ENCODE peak calls at places on chromosome 16, in six cellular contexts. O is right atrium auricular region, V is OCI-LY7, M is breast epithelium, S is uterus, D is right lobe of liver. X is an unnamed sample.

GRCh38 chr16:72942021-72942420 is 105.9 kb downstream of the ZFHX3 start:
- DNase-seq in O (no peak), V (no peak), M (no peak), S (no peak), D (no peak), X (no peak)

GRCh38 chr16:4241601-4242270 is at the start of gene SRL:
- DNase-seq in O (no peak), V (no peak), M (no peak), S (no peak), D (no peak), X (no peak)

GRCh38 chr16:2928796-2929195 is 17.1 kb downstream of the FLYWCH1 start:
- DNase-seq in O (no peak), V (no peak), M (no peak), S (no peak), D (no peak), X (no peak)

GRCh38 chr16:2492292-2492691 is 17.4 kb downstream of the TBC1D24 start:
- DNase-seq in O (no peak), V (no peak), M (no peak), S (no peak), D (no peak), X (no peak)

GRCh38 chr16:50245417-50246298 is 20.7 kb upstream of the ADCY7 start:
- DNase-seq in O (peak; percentile 84), V (peak; percentile 57), M (no peak), S (no peak), D (peak; percentile 51), X (peak; percentile 77)

GRCh38 chr16:12067714-12068401 is 91.3 kb downstream of the SNX29 start:
- DNase-seq in O (peak; percentile 78), V (peak; percentile 82), M (peak; percentile 51), S (no peak), D (no peak), X (peak; percentile 34)

GRCh38 chr16:84103678-84104077 is 13.1 kb downstream of the MBTPS1 start:
- DNase-seq in O (no peak), V (no peak), M (no peak), S (no peak), D (no peak), X (no peak)

GRCh38 chr16:4327386-4327781 is 11.5 kb downstream of the GLIS2 start:
- DNase-seq in O (no peak), V (no peak), M (no peak), S (no peak), D (no peak), X (no peak)

GRCh38 chr16:20866792-20867191 is 33.4 kb downstream of the DCUN1D3 start:
- DNase-seq in O (no peak), V (no peak), M (no peak), S (no peak), D (no peak), X (no peak)

GRCh38 chr16:20866161-20866772 is 33.9 kb downstream of the DCUN1D3 start:
- DNase-seq in O (no peak), V (no peak), M (no peak), S (no peak), D (peak; percentile 80), X (peak; percentile 61)

GRCh38 chr16:20859699-20860098 is 40.5 kb downstream of the DCUN1D3 start:
- DNase-seq in O (no peak), V (no peak), M (no peak), S (no peak), D (no peak), X (no peak)

GRCh38 chr16:20865420-20866126 is 34.6 kb downstream of the DCUN1D3 start:
- DNase-seq in O (no peak), V (no peak), M (no peak), S (no peak), D (no peak), X (no peak)

DNA sequence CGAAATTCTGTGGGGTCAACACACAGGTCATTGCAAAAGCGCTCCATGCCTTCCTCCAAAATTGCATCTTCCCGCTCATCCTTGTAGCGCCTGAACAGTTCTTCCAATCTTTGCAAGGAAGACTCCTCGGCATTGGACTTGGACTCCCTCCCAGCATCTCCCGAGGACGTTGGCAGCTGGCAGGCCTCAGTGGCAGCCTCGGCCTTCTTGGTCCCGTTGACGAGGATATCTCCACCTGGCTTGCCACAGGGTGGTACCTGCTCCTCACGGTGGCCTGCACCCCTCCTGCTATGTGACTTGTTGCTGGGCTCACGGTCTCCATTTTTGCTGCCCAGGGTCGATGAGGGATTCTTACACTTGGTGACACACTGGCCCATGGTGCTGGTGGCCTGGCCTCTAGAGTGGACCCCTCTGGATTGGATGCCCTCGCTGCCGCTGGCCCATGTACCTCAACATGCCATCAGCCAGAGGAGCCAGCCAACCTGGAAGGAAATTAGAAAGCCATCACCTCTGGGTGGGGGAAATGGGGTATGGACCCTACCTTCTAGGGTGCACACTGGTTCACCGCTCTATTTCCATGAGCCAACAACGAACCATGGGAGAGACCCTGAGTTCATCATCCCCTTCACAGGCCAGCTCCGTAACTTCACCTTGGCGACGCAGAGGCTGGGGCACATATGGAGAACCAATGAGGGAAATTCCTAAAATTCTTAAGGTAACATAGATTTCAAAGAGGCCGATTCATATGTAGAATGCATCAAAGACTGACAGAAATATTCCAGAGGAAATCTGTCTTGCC is 37.8 kb downstream of the DCUN1D3 start:
- DNase-seq in O (no peak), V (no peak), M (no peak), S (no peak), D (no peak), X (peak; percentile 61)
- H3K4me1 ChIP-seq in O (no peaks in the 10 kb centered on the region), V (no peaks in the 10 kb centered on the region), M (no peaks in the 10 kb centered on the region), S (no peaks in the 10 kb centered on the region), D (no peaks in the 10 kb centered on the region), X (peaks cover 16% of the 10 kb centered on the region)

GRCh38 chr16:31215287-31216115 is 1.4 kb downstream of the PYDC1 start:
- DNase-seq in O (no peak), V (no peak), M (no peak), S (peak; percentile 51), D (peak; percentile 69), X (peak; percentile 92)

GRCh38 chr16:31216116-31216469 is 842 bp downstream of the PYDC1 start:
- DNase-seq in O (no peak), V (no peak), M (no peak), S (no peak), D (no peak), X (no peak)

GRCh38 chr16:31219154-31219741 is 2.3 kb upstream of the PYDC1 start:
- DNase-seq in O (no peak), V (no peak), M (no peak), S (no peak), D (no peak), X (no peak)

GRCh38 chr16:31214705-31215286 is 877 bp downstream of the TRIM72 start:
- DNase-seq in O (no peak), V (no peak), M (no peak), S (no peak), D (no peak), X (peak; percentile 82)

DNA sequence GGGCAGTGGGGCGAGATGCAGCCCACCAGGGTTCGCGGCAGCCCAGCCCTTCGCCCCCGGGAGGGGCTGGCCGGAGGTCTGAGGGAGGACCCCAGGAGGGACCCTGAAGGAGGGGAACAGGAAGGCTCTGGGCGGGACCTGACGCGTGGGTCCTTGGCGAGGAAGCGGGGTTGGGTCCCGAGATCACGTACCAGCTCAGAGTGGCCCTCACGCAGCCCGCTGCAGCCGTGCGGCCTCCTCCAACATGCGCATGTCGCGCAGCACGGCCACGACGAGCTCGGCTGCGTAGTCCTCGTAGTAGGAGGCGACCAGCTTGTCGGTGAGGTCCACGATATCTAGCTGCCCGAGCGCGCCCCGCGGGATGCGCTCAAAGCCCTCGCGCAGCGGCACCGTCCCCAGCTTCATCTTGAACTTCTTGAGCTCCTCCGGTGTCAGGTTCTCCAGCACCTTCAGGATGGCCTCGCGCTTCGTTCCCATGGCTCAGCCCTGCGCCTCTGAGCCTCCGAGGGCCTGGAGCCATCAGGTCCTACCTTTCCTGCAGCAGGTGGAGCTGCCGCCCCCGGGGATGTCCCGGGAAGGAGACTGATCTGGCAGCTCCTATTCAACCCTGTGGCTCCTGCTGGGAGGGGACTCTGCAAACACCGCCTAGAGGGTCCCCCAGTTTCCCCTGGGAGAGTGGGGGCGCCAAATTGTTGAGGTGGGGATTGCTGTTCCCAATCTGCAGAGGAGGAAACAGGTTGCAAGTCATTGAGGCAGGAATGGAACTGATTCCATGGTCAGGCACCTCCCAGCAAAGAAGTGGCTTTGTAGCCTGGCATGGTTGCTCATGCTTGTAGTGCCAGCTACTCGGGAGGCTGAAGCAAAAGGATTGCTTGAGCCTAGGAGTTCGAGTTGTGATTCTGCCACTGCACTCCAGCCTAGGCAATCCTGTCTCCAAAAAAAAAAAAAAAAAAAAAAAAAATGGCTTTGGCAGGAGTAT is at the start of gene PYDC1:
- DNase-seq in O (no peak), V (no peak), M (no peak), S (no peak), D (peak; percentile 30), X (no peak)
- H3K4me3 ChIP-seq in O (peak within 1 kb of the TSS; percentile 57), V (no peak within 1 kb of the TSS), M (peak within 1 kb of the TSS; percentile 55), S (no peak within 1 kb of the TSS), D (no peak within 1 kb of the TSS), X (peak within 1 kb of the TSS; percentile 3)

GRCh38 chr16:49051626-49052025 is 230.0 kb downstream of the CBLN1 start:
- DNase-seq in O (no peak), V (no peak), M (no peak), S (no peak), D (no peak), X (no peak)

GRCh38 chr16:49049191-49049590 is 232.4 kb downstream of the CBLN1 start:
- DNase-seq in O (no peak), V (no peak), M (no peak), S (no peak), D (no peak), X (no peak)

GRCh38 chr16:49048557-49048956 is 233.1 kb downstream of the CBLN1 start:
- DNase-seq in O (no peak), V (no peak), M (no peak), S (no peak), D (no peak), X (no peak)

GRCh38 chr16:49050607-49051006 is 231.0 kb downstream of the CBLN1 start:
- DNase-seq in O (no peak), V (no peak), M (no peak), S (peak; percentile 18), D (no peak), X (no peak)

DNA sequence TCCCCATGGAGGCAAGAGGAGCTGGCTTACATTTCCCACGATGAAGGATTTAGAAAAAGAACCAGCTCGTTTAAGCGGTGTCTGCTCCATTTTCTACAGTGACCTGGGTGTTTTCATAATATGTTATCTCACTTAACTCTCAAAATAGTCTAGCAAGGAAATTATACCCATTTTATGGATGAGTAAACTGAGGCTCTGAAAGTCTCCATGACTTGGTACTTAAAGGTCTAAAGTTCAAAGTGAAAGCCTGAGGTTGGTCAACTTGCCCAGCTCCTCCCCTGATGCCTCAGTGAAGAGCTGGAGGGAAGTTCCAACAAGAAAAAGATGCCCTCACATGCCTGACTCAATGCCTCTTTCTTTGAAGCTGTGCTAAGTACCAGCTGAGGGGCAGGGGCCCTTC is 232.0 kb downstream of the CBLN1 start:
- DNase-seq in O (no peak), V (no peak), M (no peak), S (no peak), D (no peak), X (no peak)
- TF ChIP-seq CTCF in O (no peak), V (no peak), M (no peak), S (no peak), D (no peak), X (no peak)

GRCh38 chr16:10878328-10878643 is 1.3 kb downstream of the CIITA start:
- DNase-seq in O (no peak), V (no peak), M (peak; percentile 51), S (no peak), D (no peak), X (no peak)

GRCh38 chr16:10878644-10879498 is 1.9 kb downstream of the CIITA start:
- DNase-seq in O (no peak), V (peak; percentile 49), M (no peak), S (peak; percentile 35), D (peak; percentile 79), X (peak; percentile 92)

GRCh38 chr16:10876305-10876704 is 697 bp upstream of the CIITA start:
- DNase-seq in O (no peak), V (no peak), M (no peak), S (no peak), D (no peak), X (no peak)

GRCh38 chr16:10876799-10877341 is at the start of gene CIITA:
- DNase-seq in O (peak; percentile 84), V (peak; percentile 97), M (peak; percentile 58), S (no peak), D (peak; percentile 79), X (peak; percentile 91)

DNA sequence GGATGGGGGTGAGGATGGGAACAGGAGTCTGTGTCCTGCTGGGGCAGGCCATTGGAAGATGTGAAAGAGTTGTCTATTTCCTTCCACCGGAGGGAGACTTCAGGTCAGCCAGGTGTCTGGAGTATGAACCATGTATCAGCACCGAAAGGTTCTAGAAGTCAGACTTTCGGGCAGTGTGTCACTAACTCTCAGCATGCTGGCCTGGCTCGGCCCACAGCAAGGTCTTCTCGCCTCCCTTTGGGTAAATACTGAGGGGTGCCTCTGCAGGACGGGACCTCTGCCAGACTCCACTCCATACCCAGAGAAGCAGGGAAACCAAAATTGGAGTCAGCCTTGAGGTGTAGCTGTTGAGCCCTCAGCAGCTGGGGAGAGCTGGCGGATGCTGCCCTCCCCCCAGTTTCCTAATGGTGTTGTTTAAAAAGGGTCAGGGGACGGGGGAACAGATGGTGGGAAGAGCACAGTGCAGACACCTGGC is 507 bp downstream of the CIITA start:
- DNase-seq in O (no peak), V (peak; percentile 75), M (no peak), S (no peak), D (peak; percentile 10), X (no peak)
- H3K4me1 ChIP-seq in O (no peaks in the 10 kb centered on the region), V (peaks cover 62% of the 10 kb centered on the region), M (no peaks in the 10 kb centered on the region), S (no peaks in the 10 kb centered on the region), D (no peaks in the 10 kb centered on the region), X (peaks cover 67% of the 10 kb centered on the region)

X was measured in left lung.